ENCODE peak calls at places on chromosomes 13 and 19, in four cellular contexts. One of them, this sample, is unnamed.

GRCh38 chr13:48586591-48587103 is 53.8 kb upstream of the RCBTB2 start:
- DNase-seq in GM12878: no peak
- DNase-seq in K562: no peak
- DNase-seq in HepG2: no peak
- DNase-seq in this sample: no peak

GRCh38 chr13:106475852-106476251 is 59.6 kb downstream of the EFNB2 start:
- DNase-seq in GM12878: no peak
- DNase-seq in K562: no peak
- DNase-seq in HepG2: no peak
- DNase-seq in this sample: no peak

GRCh38 chr13:47474326-47474725 is 526.7 kb downstream of the SUCLA2 start:
- DNase-seq in GM12878: no peak
- DNase-seq in K562: no peak
- DNase-seq in HepG2: no peak
- DNase-seq in this sample: no peak

GRCh38 chr19:37699057-37699456 is 20.5 kb downstream of the ZNF607 start:
- DNase-seq in GM12878: no peak
- DNase-seq in K562: no peak
- DNase-seq in HepG2: peak; percentile 10
- DNase-seq in this sample: no peak

GRCh38 chr13:94656766-94657165 is 55.1 kb downstream of the GPR180 start:
- DNase-seq in GM12878: peak; percentile 12
- DNase-seq in K562: no peak
- DNase-seq in HepG2: no peak
- DNase-seq in this sample: no peak

GRCh38 chr19:7928741-7929701 is 3.1 kb upstream of the CTXN1 start:
- DNase-seq in GM12878: no peak
- DNase-seq in K562: peak; percentile 66
- DNase-seq in HepG2: peak; percentile 53
- DNase-seq in this sample: peak; percentile 47

GRCh38 chr13:28707629-28708427 is 10.9 kb downstream of the SLC46A3 start:
- DNase-seq in GM12878: peak; percentile 94
- DNase-seq in K562: no peak
- DNase-seq in HepG2: no peak
- DNase-seq in this sample: no peak

GRCh38 chr13:32314968-32315254 is 252 bp downstream of the ZAR1L start:
- DNase-seq in GM12878: no peak
- DNase-seq in K562: peak; percentile 32
- DNase-seq in HepG2: peak; percentile 40
- DNase-seq in this sample: peak; percentile 56

GRCh38 chr19:32863841-32864240 is 5.7 kb downstream of the SLC7A9 start:
- DNase-seq in GM12878: no peak
- DNase-seq in K562: no peak
- DNase-seq in HepG2: no peak
- DNase-seq in this sample: no peak

GRCh38 chr13:80783926-80784325 is 443.0 kb upstream of the SPRY2 start:
- DNase-seq in GM12878: no peak
- DNase-seq in K562: no peak
- DNase-seq in HepG2: no peak
- DNase-seq in this sample: no peak

GRCh38 chr19:1774999-1775772 is 21.9 kb downstream of the ONECUT3 start:
- DNase-seq in GM12878: no peak
- DNase-seq in K562: peak; percentile 84
- DNase-seq in HepG2: no peak
- DNase-seq in this sample: peak; percentile 69

GRCh38 chr13:90632184-90632583 is 715.3 kb upstream of the MIR17HG start:
- DNase-seq in GM12878: no peak
- DNase-seq in K562: no peak
- DNase-seq in HepG2: no peak
- DNase-seq in this sample: no peak

GRCh38 chr19:38837656-38838121 is 6.1 kb upstream of the ECH1 start:
- DNase-seq in GM12878: no peak
- DNase-seq in K562: no peak
- DNase-seq in HepG2: peak; percentile 65
- DNase-seq in this sample: no peak

GRCh38 chr13:107361666-107362065 is 793.7 kb upstream of the ARGLU1 start:
- DNase-seq in GM12878: no peak
- DNase-seq in K562: no peak
- DNase-seq in HepG2: no peak
- DNase-seq in this sample: no peak

GRCh38 chr13:60583911-60584753 is 187.1 kb downstream of the TDRD3 start:
- DNase-seq in GM12878: no peak
- DNase-seq in K562: peak; percentile 14
- DNase-seq in HepG2: no peak
- DNase-seq in this sample: no peak

GRCh38 chr19:54674021-54674617 is 11.3 kb downstream of the LILRB4 start:
- DNase-seq in GM12878: no peak
- DNase-seq in K562: peak; percentile 56
- DNase-seq in HepG2: peak; percentile 22
- DNase-seq in this sample: no peak

GRCh38 chr19:30686252-30686762 is 314.1 kb downstream of the ZNF536 start:
- DNase-seq in GM12878: no peak
- DNase-seq in K562: no peak
- DNase-seq in HepG2: no peak
- DNase-seq in this sample: no peak

GRCh38 chr13:91058066-91058465 is 289.4 kb upstream of the MIR17HG start:
- DNase-seq in GM12878: no peak
- DNase-seq in K562: no peak
- DNase-seq in HepG2: no peak
- DNase-seq in this sample: no peak

GRCh38 chr13:114063545-114064515 is 68.6 kb downstream of the RASA3 start:
- DNase-seq in GM12878: no peak
- DNase-seq in K562: peak; percentile 31
- DNase-seq in HepG2: no peak
- DNase-seq in this sample: no peak

GRCh38 chr13:30268673-30269072 is 38.7 kb downstream of the KATNAL1 start:
- DNase-seq in GM12878: no peak
- DNase-seq in K562: no peak
- DNase-seq in HepG2: no peak
- DNase-seq in this sample: no peak

GRCh38 chr13:83295684-83296083 is 586.6 kb downstream of the SLITRK1 start:
- DNase-seq in GM12878: no peak
- DNase-seq in K562: no peak
- DNase-seq in HepG2: no peak
- DNase-seq in this sample: no peak

GRCh38 chr13:101545521-101545920 is 93.0 kb downstream of the ITGBL1 start:
- DNase-seq in GM12878: no peak
- DNase-seq in K562: no peak
- DNase-seq in HepG2: no peak
- DNase-seq in this sample: no peak

GRCh38 chr13:110836600-110836903 is 78.3 kb downstream of the ANKRD10 start:
- DNase-seq in GM12878: no peak
- DNase-seq in K562: no peak
- DNase-seq in HepG2: no peak
- DNase-seq in this sample: no peak

GRCh38 chr13:38417727-38418126 is 68.1 kb downstream of the UFM1 start:
- DNase-seq in GM12878: no peak
- DNase-seq in K562: peak; percentile 16
- DNase-seq in HepG2: peak; percentile 8
- DNase-seq in this sample: peak; percentile 32

GRCh38 chr13:103883152-103883551 is 816.9 kb upstream of the SLC10A2 start:
- DNase-seq in GM12878: no peak
- DNase-seq in K562: no peak
- DNase-seq in HepG2: peak; percentile 81
- DNase-seq in this sample: peak; percentile 39

GRCh38 chr13:98129059-98129741 is 13.7 kb upstream of the FARP1 start:
- DNase-seq in GM12878: no peak
- DNase-seq in K562: no peak
- DNase-seq in HepG2: no peak
- DNase-seq in this sample: no peak

GRCh38 chr13:41970918-41971317 is 10.0 kb upstream of the VWA8 start:
- DNase-seq in GM12878: no peak
- DNase-seq in K562: no peak
- DNase-seq in HepG2: no peak
- DNase-seq in this sample: no peak

GRCh38 chr19:2424686-2425621 is 2.4 kb downstream of the TIMM13 start:
- DNase-seq in GM12878: no peak
- DNase-seq in K562: no peak
- DNase-seq in HepG2: no peak
- DNase-seq in this sample: no peak

GRCh38 chr13:49419292-49419691 is 24.6 kb downstream of the CAB39L start:
- DNase-seq in GM12878: no peak
- DNase-seq in K562: no peak
- DNase-seq in HepG2: peak; percentile 13
- DNase-seq in this sample: no peak

GRCh38 chr13:51275101-51275500 is 52.9 kb downstream of the FAM124A start:
- DNase-seq in GM12878: no peak
- DNase-seq in K562: no peak
- DNase-seq in HepG2: no peak
- DNase-seq in this sample: no peak

GRCh38 chr19:40604647-40605200 is 3.6 kb downstream of the LTBP4 start:
- DNase-seq in GM12878: no peak
- DNase-seq in K562: peak; percentile 41
- DNase-seq in HepG2: no peak
- DNase-seq in this sample: no peak

GRCh38 chr13:46648166-46648607 is 95.2 kb downstream of the LRCH1 start:
- DNase-seq in GM12878: no peak
- DNase-seq in K562: no peak
- DNase-seq in HepG2: peak; percentile 53
- DNase-seq in this sample: no peak

GRCh38 chr19:41670755-41671154 is 17.3 kb downstream of the CEACAM7 start:
- DNase-seq in GM12878: no peak
- DNase-seq in K562: no peak
- DNase-seq in HepG2: no peak
- DNase-seq in this sample: no peak

DNA sequence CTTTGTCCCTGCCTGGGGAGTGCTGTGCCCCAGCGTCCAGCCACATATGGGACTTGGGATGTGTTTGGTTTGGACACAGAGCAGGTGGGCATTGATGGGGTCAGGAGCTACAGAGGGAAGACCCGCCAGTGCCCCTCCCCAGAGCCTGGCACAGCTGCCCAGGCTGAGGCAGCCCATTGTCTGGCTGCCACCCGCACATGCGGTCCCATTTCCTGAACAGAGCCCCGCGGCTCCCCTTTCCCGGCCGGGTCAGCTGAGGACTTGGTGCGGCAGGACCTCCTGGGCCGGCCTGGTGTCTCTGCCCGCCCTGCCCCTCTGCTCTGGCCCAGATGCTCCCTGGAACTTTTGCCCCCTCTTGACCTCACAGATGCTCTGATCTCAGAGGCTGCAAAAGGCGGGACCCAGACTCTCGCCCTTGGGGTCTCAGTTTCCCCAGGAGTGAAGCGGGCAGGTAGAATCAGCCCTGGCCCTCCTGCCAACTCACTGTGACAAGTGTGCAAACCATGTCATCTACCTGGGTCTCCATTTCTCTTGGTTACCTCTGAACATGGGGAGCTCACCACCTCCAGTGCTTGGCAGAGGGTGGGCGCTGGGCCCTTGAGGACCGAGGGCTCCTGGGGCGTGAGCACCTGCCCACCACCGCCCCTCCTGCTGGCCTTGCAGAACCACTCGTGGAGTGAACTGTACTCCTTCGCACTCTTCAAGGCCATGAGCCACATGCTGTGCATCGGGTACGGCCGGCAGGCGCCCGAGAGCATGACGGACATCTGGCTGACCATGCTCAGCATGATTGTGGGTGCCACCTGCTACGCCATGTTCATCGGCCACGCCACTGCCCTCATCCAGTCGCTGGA is 17.8 kb downstream of the HCN2 start:
- DNase-seq in GM12878: no peak
- DNase-seq in K562: no peak
- DNase-seq in HepG2: no peak
- DNase-seq in this sample: no peak
- TF ChIP-seq TARDBP in GM12878: no peak
- TF ChIP-seq TARDBP in K562: no peak
- TF ChIP-seq TARDBP in HepG2: no peak
- TF ChIP-seq TARDBP in this sample: no peak

GRCh38 chr19:6774821-6775707 is 2.6 kb downstream of the VAV1 start:
- DNase-seq in GM12878: no peak
- DNase-seq in K562: no peak
- DNase-seq in HepG2: no peak
- DNase-seq in this sample: no peak

GRCh38 chr19:6772866-6773322 is 386 bp downstream of the VAV1 start:
- DNase-seq in GM12878: no peak
- DNase-seq in K562: no peak
- DNase-seq in HepG2: no peak
- DNase-seq in this sample: no peak

GRCh38 chr19:6772028-6772865 is at the start of gene VAV1:
- DNase-seq in GM12878: peak; percentile 64
- DNase-seq in K562: peak; percentile 79
- DNase-seq in HepG2: no peak
- DNase-seq in this sample: no peak

GRCh38 chr19:6776999-6777398 is 4.5 kb downstream of the VAV1 start:
- DNase-seq in GM12878: no peak
- DNase-seq in K562: no peak
- DNase-seq in HepG2: no peak
- DNase-seq in this sample: no peak

DNA sequence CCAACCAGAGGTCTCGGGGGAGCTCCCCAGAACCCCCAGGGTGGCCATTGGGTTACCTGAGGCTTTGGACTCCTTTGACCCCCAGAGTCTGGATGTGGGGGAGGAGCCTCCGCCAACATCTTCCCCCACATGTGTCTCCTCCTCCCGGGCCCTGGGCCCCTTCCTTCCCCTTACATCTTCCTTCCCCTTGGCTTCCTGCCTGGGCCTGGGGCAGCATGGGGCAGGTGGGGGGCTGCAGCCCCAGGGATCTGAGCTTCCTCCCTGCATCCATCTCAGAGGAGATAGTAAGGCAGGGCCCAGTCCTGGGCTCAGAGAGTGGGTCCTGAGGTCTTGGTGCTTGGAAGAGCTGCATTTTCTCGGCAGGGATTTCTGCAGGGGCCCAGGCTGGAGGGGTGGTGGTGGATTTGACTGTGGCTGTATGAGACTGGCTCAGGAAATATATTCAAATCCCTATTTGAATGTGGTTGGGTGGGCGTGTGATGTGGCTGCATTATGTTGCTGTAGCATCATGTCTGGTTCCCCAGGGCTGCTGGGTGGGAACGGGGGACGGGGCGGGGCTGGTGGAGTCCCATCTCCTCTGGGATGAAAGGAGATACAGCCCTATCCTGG is 919 bp downstream of the VAV1 start:
- DNase-seq in GM12878: peak; percentile 64
- DNase-seq in K562: peak; percentile 35
- DNase-seq in HepG2: no peak
- DNase-seq in this sample: no peak
- TF ChIP-seq SP1 in GM12878: no peak
- TF ChIP-seq SP1 in K562: no peak
- TF ChIP-seq SP1 in HepG2: no peak
- TF ChIP-seq SP1 in this sample: no peak

GRCh38 chr13:20320885-20321284 is 88.8 kb upstream of the GJB6 start:
- DNase-seq in GM12878: no peak
- DNase-seq in K562: no peak
- DNase-seq in HepG2: no peak
- DNase-seq in this sample: no peak
- TF ChIP-seq TARDBP in GM12878: no peak
- TF ChIP-seq TARDBP in K562: no peak
- TF ChIP-seq TARDBP in HepG2: no peak
- TF ChIP-seq TARDBP in this sample: no peak

DNA sequence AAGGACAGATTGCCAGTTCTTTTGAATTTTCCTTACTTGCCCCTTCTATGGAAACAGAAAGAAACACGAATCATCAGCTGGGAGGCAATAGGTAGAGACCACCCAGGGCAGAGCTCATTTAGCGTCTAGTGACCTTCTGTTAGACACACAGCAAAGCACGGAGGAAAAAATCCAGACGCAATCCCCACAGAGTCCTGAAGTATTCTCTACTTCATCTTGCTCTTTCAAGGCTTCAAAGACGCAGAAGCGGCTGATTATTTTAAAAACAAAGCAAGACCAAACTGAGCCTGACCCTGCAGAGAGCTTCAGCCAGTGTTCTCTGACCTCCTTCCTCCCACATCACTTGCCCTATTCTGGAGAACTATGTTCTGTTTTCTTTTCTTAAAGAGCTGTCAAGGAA is 674.5 kb upstream of the SGCG start:
- DNase-seq in GM12878: no peak
- DNase-seq in K562: no peak
- DNase-seq in HepG2: no peak
- DNase-seq in this sample: no peak
- TF ChIP-seq SP1 in GM12878: no peak
- TF ChIP-seq SP1 in K562: no peak
- TF ChIP-seq SP1 in HepG2: no peak
- TF ChIP-seq SP1 in this sample: no peak

This sample was measured in HEK293T.